ENCODE peak calls at places on chromosomes 1 and 21, in five cellular contexts. Q is psoas muscle; W is osteocyte; C is activated gamma-delta T cell treated with anti-CD3 and anti-CD28 coated beads, Interleukin-2, amount 50 U/mL, for 16 hours; V is AG10803. H is an unnamed sample.

GRCh38 chr1:6485937-6486250 is 5.6 kb downstream of the PLEKHG5 start:
- DNase-seq in Q (no peak), W (no peak), C (no peak), V (no peak), H (no peak)

GRCh38 chr1:109761227-109762038 is 2.3 kb downstream of the EPS8L3 start:
- DNase-seq in Q (no peak), W (peak), C (no peak), V (no peak), H (no peak)

GRCh38 chr1:30962609-30963508 is 54.3 kb upstream of the SDC3 start:
- DNase-seq in Q (no peak), W (no peak), C (no peak), V (no peak), H (no peak)

GRCh38 chr1:84152649-84153056 is 8.6 kb downstream of the PRKACB start:
- DNase-seq in Q (no peak), W (no peak), C (no peak), V (no peak), H (no peak)

GRCh38 chr1:224387302-224387912 is 30.7 kb downstream of the CNIH4 start:
- DNase-seq in Q (no peak), W (no peak), C (no peak), V (no peak), H (no peak)

GRCh38 chr1:13813398-13814012 is 113.5 kb downstream of the PRDM2 start:
- DNase-seq in Q (no peak), W (no peak), C (peak), V (peak), H (peak)

GRCh38 chr1:103496014-103496635 is 29.4 kb upstream of the RNPC3 start:
- DNase-seq in Q (no peak), W (no peak), C (no peak), V (peak), H (no peak)

GRCh38 chr1:94081566-94082344 is 39.2 kb downstream of the ABCA4 start:
- DNase-seq in Q (no peak), W (no peak), C (no peak), V (peak), H (no peak)

GRCh38 chr1:1462318-1462966 is 9.1 kb upstream of the ATAD3B start:
- DNase-seq in Q (no peak), W (no peak), C (no peak), V (peak), H (no peak)

GRCh38 chr1:97489834-97490233 is 431.0 kb downstream of the DPYD start:
- DNase-seq in Q (no peak), W (no peak), C (no peak), V (peak), H (no peak)

GRCh38 chr1:232524056-232524455 is 105.9 kb downstream of the SIPA1L2 start:
- DNase-seq in Q (no peak), W (no peak), C (no peak), V (no peak), H (no peak)

GRCh38 chr1:234980657-234981396 is 147.8 kb downstream of the TOMM20 start:
- DNase-seq in Q (peak), W (no peak), C (peak), V (peak), H (peak)

GRCh38 chr1:153612755-153613331 is at the start of gene S100A16:
- DNase-seq in Q (peak), W (peak), C (no peak), V (peak), H (peak)

GRCh38 chr1:178947688-178948003 is 76.8 kb upstream of the ANGPTL1 start:
- DNase-seq in Q (no peak), W (no peak), C (no peak), V (no peak), H (no peak)

GRCh38 chr1:46643368-46643775 is 24.8 kb downstream of the ATPAF1 start:
- DNase-seq in Q (no peak), W (no peak), C (no peak), V (peak), H (no peak)

GRCh38 chr1:55061000-55061705 is 21.8 kb downstream of the PCSK9 start:
- DNase-seq in Q (no peak), W (peak), C (no peak), V (no peak), H (peak)

GRCh38 chr21:45277101-45278045 is 10.3 kb downstream of the POFUT2 start:
- DNase-seq in Q (no peak), W (peak), C (no peak), V (no peak), H (peak)

GRCh38 chr1:110880708-110881374 is 7.9 kb downstream of the CD53 start:
- DNase-seq in Q (no peak), W (no peak), C (peak), V (no peak), H (no peak)

H was measured in aorta.